ENCODE peak calls at places on chromosomes 4 and X, in six cellular contexts. H is upper lobe of left lung, P is GM12878, B is suprapubic skin, A is sigmoid colon, M is HL-60. Y is an unnamed sample.

GRCh38 chrX:107674480-107675364 is 46.4 kb downstream of the PRPS1 start:
- DNase-seq in M (no peak), H (peak), P (no peak), A (peak), B (peak), Y (peak)

GRCh38 chr4:24651266-24651665 is 66.9 kb upstream of the DHX15 start:
- DNase-seq in H (no peak), B (no peak), A (no peak), M (no peak), P (no peak), Y (no peak)

GRCh38 chr4:75916091-75916661 is 13.9 kb upstream of the PPEF2 start:
- DNase-seq in M (no peak), A (no peak), B (no peak), P (no peak), H (no peak), Y (no peak)

GRCh38 chrX:15737188-15737956 is 698 bp upstream of the CA5B start:
- DNase-seq in H (no peak), P (no peak), A (no peak), M (no peak), B (no peak), Y (no peak)

GRCh38 chr4:82104578-82104977 is 269.2 kb downstream of the HNRNPD start:
- DNase-seq in M (no peak), B (no peak), H (no peak), P (no peak), A (no peak), Y (no peak)

GRCh38 chr4:55439023-55439422 is 43.3 kb downstream of the TMEM165 start:
- DNase-seq in B (no peak), P (no peak), A (no peak), H (no peak), M (no peak), Y (no peak)

GRCh38 chrX:11040976-11041375 is 70.2 kb upstream of the HCCS start:
- DNase-seq in P (no peak), B (no peak), A (no peak), M (no peak), H (no peak), Y (no peak)

GRCh38 chr4:184269879-184270430 is 52.3 kb upstream of the ENPP6 start:
- DNase-seq in B (no peak), A (no peak), M (no peak), P (no peak), H (no peak), Y (no peak)

GRCh38 chrX:51803833-51804232 is 60.6 kb downstream of the GSPT2 start:
- DNase-seq in H (no peak), B (no peak), M (no peak), A (no peak), P (no peak), Y (no peak)

DNA sequence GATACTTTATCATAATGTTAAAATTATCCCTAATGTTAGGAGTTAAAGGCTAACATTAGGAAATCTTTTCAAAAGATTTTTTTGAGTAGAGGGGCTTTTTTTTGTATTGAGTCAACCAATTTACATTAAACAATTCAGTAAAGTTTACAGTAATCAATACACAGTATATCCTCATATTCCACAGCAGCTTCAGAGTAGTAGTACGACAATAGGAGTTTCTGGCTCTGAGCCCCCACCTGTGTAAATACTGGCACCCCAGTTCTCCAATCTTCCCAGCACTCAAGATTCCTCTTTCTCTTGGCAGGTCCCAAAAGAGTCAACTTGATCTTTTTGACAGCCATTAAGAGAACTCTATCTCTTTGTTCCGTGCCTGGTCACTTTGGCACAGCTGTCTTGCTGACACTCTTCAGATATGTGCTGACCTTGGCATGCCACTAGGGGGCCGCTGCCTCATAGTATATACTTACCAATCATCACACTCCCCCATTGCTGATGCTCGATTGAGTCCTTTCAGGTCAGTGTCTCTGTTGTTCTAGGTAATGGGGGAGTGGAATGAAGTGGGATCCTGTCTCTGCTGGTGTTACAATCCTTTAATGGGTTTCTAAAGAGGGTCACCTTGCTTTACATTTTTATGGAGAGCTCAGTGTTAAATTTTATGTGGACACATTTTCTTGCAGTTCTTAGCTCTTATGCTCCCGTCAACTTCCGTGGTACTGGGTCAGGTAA is 19.5 kb upstream of the CCNI start:
- DNase-seq in P (no peak), B (peak), M (peak), A (peak), H (peak), Y (peak)
- H3K4me3 ChIP-seq in P (no peak), B (no peak), M (no peak), A (no peak), H (no peak), Y (no peak)

GRCh38 chr4:11497212-11497806 is 68.6 kb upstream of the HS3ST1 start:
- DNase-seq in H (no peak), P (no peak), B (no peak), M (peak), A (no peak), Y (no peak)

GRCh38 chr4:11496313-11496956 is 67.7 kb upstream of the HS3ST1 start:
- DNase-seq in A (no peak), P (no peak), H (no peak), M (no peak), B (no peak), Y (no peak)

GRCh38 chr4:11495291-11495690 is 66.6 kb upstream of the HS3ST1 start:
- DNase-seq in H (no peak), B (no peak), P (no peak), A (no peak), M (no peak), Y (no peak)

GRCh38 chr4:11495818-11496217 is 67.1 kb upstream of the HS3ST1 start:
- DNase-seq in P (no peak), H (no peak), A (no peak), M (no peak), B (no peak), Y (no peak)

GRCh38 chr4:11497972-11498371 is 69.3 kb upstream of the HS3ST1 start:
- DNase-seq in H (no peak), A (no peak), M (no peak), P (no peak), B (no peak), Y (no peak)
- TF ChIP-seq POLR2AphosphoS5 in H (no peak), A (no peak), M (no peak), P (no peak), B (no peak), Y (no peak)

DNA sequence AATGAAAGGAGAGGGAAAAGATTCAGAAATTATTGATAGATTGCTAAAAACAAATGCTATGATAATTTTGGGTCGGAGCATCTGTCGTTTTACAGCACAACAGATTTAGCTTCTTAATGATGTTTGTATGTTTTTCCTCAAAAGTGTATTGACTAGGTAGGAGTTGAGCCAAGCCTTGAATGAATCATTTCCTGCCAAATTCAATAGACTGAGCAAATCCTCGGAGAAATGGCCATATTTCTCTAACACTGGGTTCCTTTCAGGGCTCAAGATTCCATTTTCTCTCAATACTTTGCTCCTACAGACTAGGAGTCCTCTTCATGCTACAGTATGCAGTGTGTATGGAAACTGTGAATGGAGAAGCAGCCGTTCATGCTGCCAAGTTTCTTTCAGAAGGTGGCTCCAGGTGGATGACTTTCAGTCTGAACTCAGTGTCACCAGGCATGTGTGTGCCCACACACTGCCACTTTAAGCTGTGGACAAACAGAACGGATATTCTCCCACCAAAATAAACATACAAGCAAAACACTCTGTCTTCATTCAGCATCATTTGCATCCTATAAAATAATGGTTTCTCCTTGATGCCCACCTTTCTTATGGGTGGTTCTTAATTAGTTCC is 146.0 kb downstream of the TBL1X start:
- DNase-seq in P (no peak), H (no peak), M (no peak), A (no peak), B (no peak), Y (no peak)
- H3K27ac ChIP-seq in P (no peak), H (no peak), M (no peak), A (no peak), B (no peak), Y (no peak)

GRCh38 chrX:44344194-44344593 is 722 bp upstream of the EFHC2 start:
- DNase-seq in H (peak), A (no peak), P (no peak), M (no peak), B (no peak), Y (peak)
- H3K4me3 ChIP-seq in H (peak), A (peak), P (no peak), M (peak), B (peak), Y (peak)

GRCh38 chr4:99321241-99322191 is at the start of gene ADH1B:
- DNase-seq in M (no peak), B (no peak), P (no peak), H (no peak), A (no peak), Y (no peak)
- TF ChIP-seq POLR2AphosphoS5 in M (no peak), B (no peak), P (no peak), H (no peak), A (peak), Y (no peak)

GRCh38 chrX:69299271-69299670 is 134.0 kb upstream of the PJA1 start:
- DNase-seq in B (no peak), M (no peak), H (no peak), A (no peak), P (no peak), Y (no peak)
- H3K27ac ChIP-seq in B (no peak), M (no peak), H (no peak), A (no peak), P (no peak), Y (no peak)

DNA sequence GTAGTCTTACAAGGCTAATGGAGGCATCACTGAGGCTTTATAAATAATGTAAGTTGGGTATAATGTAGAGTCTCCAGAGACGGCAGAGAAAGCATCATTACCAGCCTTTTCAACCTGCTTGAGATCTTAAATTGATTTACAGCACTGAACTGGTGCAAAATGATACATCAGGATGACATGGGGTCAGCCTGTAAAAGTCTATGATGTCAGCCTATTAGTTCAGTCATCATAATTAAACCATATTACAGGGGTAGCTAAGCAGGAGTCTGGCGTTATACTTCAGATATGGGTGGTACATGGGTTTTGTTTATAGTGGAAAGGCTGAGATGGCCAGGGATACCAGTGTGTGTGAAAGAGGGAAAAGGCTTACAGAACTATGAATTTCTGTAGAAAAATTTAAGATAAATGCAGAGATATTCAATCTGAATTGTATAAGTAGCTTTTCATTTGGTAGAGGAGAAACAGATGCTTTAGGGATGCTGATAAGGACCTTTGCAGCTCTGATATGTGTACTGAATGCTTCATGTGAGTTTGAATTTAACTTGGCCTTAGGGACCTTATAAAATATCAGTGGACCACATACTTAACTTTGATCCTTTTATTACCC is 2.7 kb downstream of the SMAD1 start:
- DNase-seq in P (no peak), A (no peak), H (no peak), M (no peak), B (no peak), Y (no peak)
- H3K4me3 ChIP-seq in P (peak), A (no peak), H (no peak), M (no peak), B (peak), Y (peak)